ENCODE peak calls at places on chromosomes 6 and 20, in four cellular contexts. C is stomach, X is prostate gland, H is endothelial cell of umbilical vein. V is an unnamed sample.

GRCh38 chr6:42404494-42404893 is 47.2 kb downstream of the TRERF1 start:
- DNase-seq in C (peak), X (no peak), H (peak), V (peak)

GRCh38 chr20:19885981-19886665 is 128.1 kb downstream of the RIN2 start:
- DNase-seq in C (peak), X (peak), H (peak), V (peak)

GRCh38 chr20:41095110-41095969 is 42.0 kb upstream of the PLCG1 start:
- DNase-seq in C (peak), X (peak), H (peak), V (peak)

GRCh38 chr20:34222208-34222607 is 19.0 kb upstream of the ASIP start:
- DNase-seq in C (no peak), X (no peak), H (no peak), V (no peak)

GRCh38 chr20:36273414-36274247 is 32.5 kb upstream of the DLGAP4 start:
- DNase-seq in C (no peak), X (no peak), H (peak), V (peak)

GRCh38 chr6:17588011-17588410 is 12.1 kb upstream of the FAM8A1 start:
- DNase-seq in C (no peak), X (no peak), H (no peak), V (no peak)

GRCh38 chr20:63495167-63495720 is 3.6 kb downstream of the EEF1A2 start:
- DNase-seq in C (no peak), X (no peak), H (no peak), V (no peak)

GRCh38 chr6:33112148-33112547 is 36.4 kb downstream of the HLA-DPB1 start:
- DNase-seq in C (no peak), X (no peak), H (peak), V (peak)

DNA sequence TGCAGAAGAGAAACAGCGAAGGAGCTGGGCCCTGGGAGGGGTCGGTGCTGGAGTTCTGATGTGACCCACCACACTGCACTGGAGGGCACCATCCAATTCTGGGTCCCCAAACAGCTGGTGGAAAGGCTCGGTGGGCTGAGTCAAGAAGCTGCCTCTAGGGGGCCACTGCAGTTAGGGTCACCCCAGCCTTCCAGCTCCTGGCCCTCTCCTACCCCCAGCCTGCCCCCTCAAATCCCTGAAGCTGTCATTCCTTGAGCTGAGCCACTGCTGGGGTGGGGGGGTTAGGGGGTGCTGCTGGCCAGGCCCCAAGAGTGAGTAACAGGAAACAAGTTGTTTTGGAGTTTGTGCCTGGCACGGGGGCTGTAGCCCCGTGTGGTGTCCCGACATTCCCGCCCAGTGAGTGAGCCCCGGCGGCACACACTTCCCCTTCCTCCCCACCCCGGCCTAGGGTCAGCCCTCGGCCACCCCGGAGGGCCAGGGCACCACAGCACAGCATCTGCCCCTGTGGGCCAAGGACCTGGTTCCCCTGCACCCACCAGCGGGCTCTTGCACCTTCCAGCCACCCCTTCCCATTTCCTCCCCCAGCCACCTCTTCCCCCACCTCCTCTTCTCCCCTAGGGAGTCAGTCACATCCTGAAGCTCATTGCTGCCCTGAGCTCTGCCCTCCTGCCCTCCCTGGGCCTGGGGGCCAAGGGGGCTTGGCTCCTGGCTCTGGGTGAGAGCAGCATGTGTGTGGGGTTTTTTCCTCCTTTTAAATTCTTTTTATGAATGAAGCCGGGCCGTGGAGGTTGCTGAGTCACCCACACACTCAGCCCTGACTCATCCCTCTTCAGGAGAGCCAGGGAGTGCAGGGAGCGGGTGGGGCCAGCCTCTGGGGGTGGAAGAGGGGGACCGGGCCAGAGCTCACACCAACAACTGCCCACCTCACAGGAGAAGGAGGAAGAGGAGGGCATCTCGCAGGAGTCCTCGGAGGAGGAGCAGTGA is 4.6 kb downstream of the SMIM29 start:
- DNase-seq in C (peak), X (no peak), H (peak), V (peak)
- TF ChIP-seq POLR2AphosphoS5 in C (no peak), X (no peak), H (peak), V (peak)

GRCh38 chr6:139540276-139540675 is 165.8 kb upstream of the CITED2 start:
- DNase-seq in C (peak), X (no peak), H (peak), V (no peak)
- H3K4me3 ChIP-seq in C (no peak), X (no peak), H (no peak), V (no peak)

GRCh38 chr6:108746841-108747575 is 101.2 kb upstream of the ARMC2 start:
- DNase-seq in C (no peak), X (no peak), H (no peak), V (no peak)
- TF ChIP-seq POLR2AphosphoS5 in C (no peak), X (no peak), H (no peak), V (no peak)

GRCh38 chr6:34239240-34239825 is 2.7 kb downstream of the HMGA1 start:
- DNase-seq in C (no peak), X (no peak), H (no peak), V (no peak)
- H3K4me3 ChIP-seq in C (no peak), X (no peak), H (peak), V (peak)

DNA sequence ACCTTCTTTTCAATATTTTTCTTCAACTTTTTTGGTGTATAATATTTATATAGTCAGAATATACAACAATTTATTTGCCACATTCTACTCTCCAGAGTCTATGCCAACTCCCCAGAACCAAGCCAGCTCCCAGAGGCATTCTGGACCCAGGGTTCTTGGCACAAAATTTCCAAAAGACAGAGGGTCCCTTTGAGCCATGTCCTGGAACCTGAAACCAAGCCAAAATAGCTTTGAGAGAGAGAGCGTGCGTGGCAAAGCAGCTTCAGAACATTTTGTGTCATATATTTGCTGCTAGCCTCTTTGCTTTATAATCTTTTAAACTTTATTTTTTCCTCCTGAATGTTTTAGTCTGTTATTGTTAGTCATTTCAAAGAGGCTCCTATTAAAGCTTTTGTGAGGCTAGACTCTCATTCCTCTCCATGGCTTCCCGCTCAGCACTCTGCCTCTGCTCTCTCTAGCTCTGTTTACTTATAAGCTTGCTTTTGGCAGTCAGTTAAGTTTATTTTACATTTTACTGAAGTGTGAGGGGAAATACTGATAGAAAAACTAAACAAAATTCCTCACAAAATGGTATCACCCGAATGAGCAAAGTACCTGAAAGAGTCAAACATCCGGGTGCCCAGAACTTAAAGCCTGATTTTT is 605.2 kb upstream of the ID4 start:
- DNase-seq in C (no peak), X (no peak), H (no peak), V (no peak)
- TF ChIP-seq POLR2AphosphoS5 in C (no peak), X (peak), H (no peak), V (no peak)

GRCh38 chr6:8810325-8810724 is 375.0 kb upstream of the SLC35B3 start:
- DNase-seq in C (no peak), X (no peak), H (no peak), V (no peak)
- H3K4me3 ChIP-seq in C (no peak), X (no peak), H (no peak), V (no peak)

DNA sequence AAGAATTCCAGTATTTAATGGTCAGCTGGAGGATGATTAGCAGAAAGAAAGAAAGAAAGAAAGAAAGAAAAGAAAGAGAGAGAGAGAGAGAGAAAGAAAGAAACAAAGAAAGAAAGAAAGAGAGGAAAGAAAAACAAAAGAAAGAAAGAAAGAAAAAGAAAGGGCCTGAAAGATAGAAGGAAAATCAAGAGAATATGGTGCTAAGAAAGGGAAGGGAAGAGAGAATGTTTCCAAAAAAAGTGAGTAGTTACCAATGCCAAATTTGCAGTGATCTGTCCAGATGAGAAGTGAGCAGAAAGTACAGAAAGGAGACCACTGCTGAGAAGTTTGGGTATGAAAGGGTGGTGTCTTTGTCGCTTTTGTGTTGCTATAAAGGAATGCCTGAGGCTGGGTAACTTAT is 26.6 kb downstream of the SLC17A4 start:
- DNase-seq in C (no peak), X (no peak), H (no peak), V (no peak)
- TF ChIP-seq POLR2AphosphoS5 in C (no peak), X (no peak), H (no peak), V (no peak)

GRCh38 chr6:10613077-10613476 is 81.3 kb downstream of the C6orf52 start:
- DNase-seq in C (no peak), X (peak), H (no peak), V (no peak)
- H3K4me3 ChIP-seq in C (no peak), X (no peak), H (no peak), V (no peak)

V was measured in GM23338.